ENCODE peak calls at places on chromosomes 11 and 22, in nine cellular contexts. A, E, K, C, F, U, S, T and G are unnamed samples.

GRCh38 chr11:3617990-3618389 is 23.8 kb downstream of the ART5 start:
- DNase-seq in K (no peak), F (no peak), C (no peak), T (no peak), E (no peak), A (no peak), S (no peak), U (no peak), G (no peak)

GRCh38 chr22:27019827-27020226 is 362.4 kb downstream of the MIAT start:
- DNase-seq in C (peak; percentile 84), F (no peak), T (no peak), E (no peak), U (no peak), S (peak; percentile 5), A (no peak), K (no peak), G (no peak)

GRCh38 chr11:62147545-62147944 is 23.7 kb downstream of the INCENP start:
- DNase-seq in E (no peak), T (no peak), K (no peak), U (no peak), A (no peak), F (no peak), S (no peak), C (no peak), G (no peak)

GRCh38 chr11:4680341-4680740 is 17.3 kb downstream of the OR51E2 start:
- DNase-seq in A (no peak), F (no peak), E (no peak), T (no peak), K (no peak), S (no peak), C (no peak), U (no peak), G (no peak)

GRCh38 chr11:102868359-102868758 is 6.4 kb downstream of the MMP12 start:
- DNase-seq in C (peak; percentile 62), K (no peak), E (no peak), S (no peak), A (no peak), F (no peak), T (peak; percentile 29), U (no peak), G (no peak)

GRCh38 chr11:67118059-67118766 is 850 bp upstream of the KDM2A start:
- DNase-seq in S (peak; percentile 38), E (no peak), U (peak; percentile 57), C (peak; percentile 17), K (peak; percentile 45), F (peak; percentile 48), A (no peak), T (no peak), G (no peak)

GRCh38 chr22:32661737-32662586 is 139.5 kb upstream of the TIMP3 start:
- DNase-seq in A (no peak), U (no peak), K (no peak), T (peak; percentile 55), C (peak; percentile 80), F (no peak), E (no peak), S (no peak), G (peak; percentile 44)

GRCh38 chr22:47445212-47445611 is 682.8 kb downstream of the TBC1D22A start:
- DNase-seq in E (no peak), T (no peak), A (no peak), K (no peak), C (no peak), U (no peak), F (no peak), S (no peak), G (no peak)

GRCh38 chr22:41401781-41402648 is 20.3 kb downstream of the TEF start:
- DNase-seq in S (peak; percentile 57), K (peak; percentile 97), E (peak; percentile 71), T (peak; percentile 84), C (peak; percentile 35), A (no peak), F (no peak), U (peak; percentile 90), G (no peak)

GRCh38 chr11:119361056-119361787 is 14.7 kb upstream of the MFRP start:
- DNase-seq in K (peak; percentile 81), E (peak; percentile 55), T (peak; percentile 95), A (peak; percentile 79), F (peak; percentile 71), U (no peak), S (peak; percentile 57), C (peak; percentile 82), G (no peak)

GRCh38 chr11:79438631-79439429 is 2.0 kb downstream of the TENM4 start:
- DNase-seq in E (no peak), T (peak; percentile 54), K (peak; percentile 46), F (no peak), S (no peak), U (peak; percentile 17), C (peak; percentile 42), A (no peak), G (no peak)

GRCh38 chr11:109512680-109513079 is 90.7 kb downstream of the C11orf87 start:
- DNase-seq in E (no peak), F (no peak), S (no peak), A (no peak), T (peak; percentile 5), K (no peak), U (no peak), C (no peak), G (no peak)

GRCh38 chr22:49080631-49081030 is 747.0 kb downstream of the BRD1 start:
- DNase-seq in U (no peak), T (no peak), C (no peak), K (no peak), E (no peak), S (no peak), F (no peak), A (no peak), G (no peak)

GRCh38 chr11:110337570-110338193 is 41.3 kb upstream of the RDX start:
- DNase-seq in A (peak; percentile 76), C (peak; percentile 38), U (no peak), S (no peak), T (peak; percentile 12), F (no peak), E (no peak), K (no peak), G (no peak)

DNA sequence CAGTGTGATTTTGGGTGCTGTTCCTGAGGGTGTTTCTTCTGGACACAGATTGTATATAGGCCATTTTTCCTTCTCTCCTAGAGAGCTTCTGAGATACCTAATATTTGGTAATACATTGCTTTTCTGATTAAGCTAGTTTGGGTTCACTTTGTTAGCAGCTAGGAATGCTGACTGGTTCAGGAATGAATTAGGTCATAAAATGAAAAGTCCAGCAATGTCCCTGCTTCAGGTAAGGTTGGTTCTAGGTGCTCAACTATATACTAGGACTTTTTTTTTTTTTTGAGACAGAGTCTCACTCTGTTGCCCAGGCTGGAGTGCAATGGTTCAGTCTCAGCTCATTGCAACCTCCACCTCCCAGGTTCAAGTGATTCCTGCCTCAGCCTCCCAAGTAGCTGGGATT is 32.9 kb upstream of the APOL5 start:
- DNase-seq in F (no peak), C (no peak), A (no peak), T (no peak), K (no peak), E (no peak), U (no peak), S (no peak), G (no peak)
- TF ChIP-seq CTCF in F (no peak), C (no peak), A (no peak), T (no peak), K (no peak), E (no peak), U (no peak), S (no peak), G (no peak)

GRCh38 chr11:1389932-1390587 is at the start of gene BRSK2:
- DNase-seq in K (peak; percentile 13), E (no peak), T (no peak), C (no peak), A (no peak), U (no peak), S (no peak), F (no peak), G (no peak)

GRCh38 chr11:1387521-1387920 is 2.2 kb upstream of the BRSK2 start:
- DNase-seq in F (no peak), S (no peak), U (no peak), E (no peak), K (no peak), C (no peak), T (no peak), A (no peak), G (no peak)

GRCh38 chr11:1387961-1388762 is 1.6 kb upstream of the BRSK2 start:
- DNase-seq in U (no peak), T (no peak), S (no peak), K (no peak), C (no peak), E (no peak), A (no peak), F (no peak), G (no peak)

GRCh38 chr11:1389103-1389931 is 417 bp upstream of the BRSK2 start:
- DNase-seq in F (peak; percentile 94), S (peak; percentile 88), A (peak; percentile 91), U (peak; percentile 96), K (peak; percentile 98), T (peak; percentile 92), C (peak; percentile 90), E (peak; percentile 89), G (peak; percentile 55)

GRCh38 chr11:1388763-1389102 is 1.0 kb upstream of the BRSK2 start:
- DNase-seq in K (no peak), E (no peak), U (no peak), C (peak; percentile 8), S (no peak), T (no peak), A (no peak), F (no peak), G (no peak)
- H3K4me3 ChIP-seq in K (no peak overlapping the region), E (peak overlapping the region; percentile 66), U (no peak overlapping the region), C (peak overlapping the region; percentile 61), S (peak overlapping the region; percentile 60), T (peak overlapping the region; percentile 44), A (no peak overlapping the region), F (peak overlapping the region; percentile 39), G (peak overlapping the region; percentile 66)

GRCh38 chr11:19382131-19382611 is 141.4 kb upstream of the E2F8 start:
- DNase-seq in E (no peak), S (no peak), T (no peak), U (no peak), C (no peak), F (no peak), A (no peak), K (no peak), G (no peak)

GRCh38 chr11:19377855-19378254 is 137.1 kb upstream of the E2F8 start:
- DNase-seq in C (no peak), T (no peak), A (no peak), K (no peak), E (no peak), S (no peak), U (no peak), F (no peak), G (no peak)

GRCh38 chr11:19378814-19379213 is 138.1 kb upstream of the E2F8 start:
- DNase-seq in K (no peak), F (no peak), S (no peak), A (no peak), E (no peak), C (no peak), U (no peak), T (peak; percentile 65), G (no peak)

GRCh38 chr11:19380375-19380774 is 139.6 kb upstream of the E2F8 start:
- DNase-seq in T (peak; percentile 99), A (peak; percentile 29), E (no peak), U (no peak), S (peak; percentile 46), K (peak; percentile 29), F (no peak), C (peak; percentile 87), G (no peak)

GRCh38 chr11:19379465-19379864 is 138.7 kb upstream of the E2F8 start:
- DNase-seq in C (peak; percentile 33), F (no peak), K (no peak), T (peak; percentile 86), A (no peak), E (no peak), S (no peak), U (no peak), G (no peak)
- TF ChIP-seq CTCF in C (no peak), F (no peak), K (no peak), T (no peak), A (no peak), E (no peak), S (no peak), U (no peak), G (no peak)

GRCh38 chr11:57729479-57729878 is 11.8 kb upstream of the SELENOH start:
- DNase-seq in U (no peak), A (no peak), F (no peak), E (no peak), C (no peak), K (no peak), S (no peak), T (no peak), G (no peak)
- H3K4me3 ChIP-seq in U (no peak overlapping the region), A (no peak overlapping the region), F (no peak overlapping the region), E (no peak overlapping the region), C (no peak overlapping the region), K (no peak overlapping the region), S (no peak overlapping the region), T (no peak overlapping the region), G (no peak overlapping the region)